ENCODE peak calls at places on chromosomes 5 and 9, in six cellular contexts. J, Y, B, A, E and Z are unnamed samples.

GRCh38 chr5:167296680-167297079 is 994.8 kb upstream of the WWC1 start:
- DNase-seq in J (peak; percentile 43), Y (no peak), B (no peak), A (no peak), E (no peak), Z (no peak)

GRCh38 chr9:17004500-17004899 is 130.3 kb upstream of the CNTLN start:
- DNase-seq in J (peak; percentile 68), Y (no peak), B (no peak), A (no peak), E (no peak), Z (no peak)

GRCh38 chr5:90932052-90932699 is 373.6 kb downstream of the ADGRV1 start:
- DNase-seq in J (peak; percentile 71), Y (no peak), B (peak; percentile 80), A (no peak), E (peak; percentile 58), Z (no peak)

GRCh38 chr9:84315278-84315877 is 25.2 kb downstream of the SLC28A3 start:
- DNase-seq in J (peak; percentile 67), Y (peak; percentile 22), B (peak; percentile 61), A (no peak), E (peak; percentile 45), Z (no peak)

GRCh38 chr9:128203842-128204551 is 818 bp downstream of the DNM1 start:
- DNase-seq in J (peak; percentile 58), Y (peak; percentile 34), B (peak; percentile 63), A (no peak), E (no peak), Z (no peak)

GRCh38 chr5:132065351-132065937 is 5.0 kb downstream of the IL3 start:
- DNase-seq in J (peak; percentile 72), Y (peak; percentile 48), B (peak; percentile 74), A (no peak), E (peak; percentile 55), Z (no peak)

GRCh38 chr9:77954018-77954417 is 77.6 kb downstream of the GNAQ start:
- DNase-seq in J (peak; percentile 22), Y (no peak), B (no peak), A (no peak), E (no peak), Z (no peak)

GRCh38 chr5:124053340-124053739 is 541.4 kb downstream of the CSNK1G3 start:
- DNase-seq in J (peak; percentile 25), Y (no peak), B (no peak), A (no peak), E (no peak), Z (no peak)

GRCh38 chr9:89204811-89205210 is 26.2 kb upstream of the SHC3 start:
- DNase-seq in J (no peak), Y (no peak), B (no peak), A (no peak), E (no peak), Z (no peak)

GRCh38 chr5:177495243-177496060 is 2.0 kb downstream of the PDLIM7 start:
- DNase-seq in J (peak; percentile 94), Y (peak; percentile 60), B (peak; percentile 72), A (peak; percentile 97), E (no peak), Z (no peak)

GRCh38 chr9:24479266-24479665 is 66.4 kb downstream of the IZUMO3 start:
- DNase-seq in J (no peak), Y (no peak), B (no peak), A (no peak), E (no peak), Z (no peak)

GRCh38 chr5:128815201-128815600 is 150.1 kb upstream of the SLC27A6 start:
- DNase-seq in J (no peak), Y (no peak), B (no peak), A (no peak), E (no peak), Z (no peak)

GRCh38 chr5:143435207-143435657 is 31.7 kb upstream of the NR3C1 start:
- DNase-seq in J (peak; percentile 38), Y (no peak), B (no peak), A (no peak), E (peak; percentile 41), Z (no peak)

GRCh38 chr5:128493657-128494329 is 44.3 kb downstream of the FBN2 start:
- DNase-seq in J (no peak), Y (no peak), B (no peak), A (no peak), E (no peak), Z (peak; percentile 2)

GRCh38 chr5:64612349-64612961 is 77.8 kb upstream of the SHISAL2B start:
- DNase-seq in J (peak; percentile 69), Y (no peak), B (peak; percentile 53), A (no peak), E (no peak), Z (no peak)

GRCh38 chr5:45642370-45642769 is 53.8 kb downstream of the HCN1 start:
- DNase-seq in J (no peak), Y (no peak), B (no peak), A (no peak), E (no peak), Z (no peak)

GRCh38 chr9:107905313-107906027 is 415.9 kb upstream of the KLF4 start:
- DNase-seq in J (no peak), Y (peak; percentile 20), B (no peak), A (no peak), E (no peak), Z (no peak)

GRCh38 chr9:135338546-135338945 is 141.0 kb upstream of the PPP1R26 start:
- DNase-seq in J (no peak), Y (no peak), B (no peak), A (no peak), E (no peak), Z (no peak)

GRCh38 chr5:39331993-39332392 is 32.3 kb downstream of the C9 start:
- DNase-seq in J (no peak), Y (no peak), B (no peak), A (no peak), E (no peak), Z (no peak)

GRCh38 chr9:105318729-105319513 is 74.5 kb downstream of the SLC44A1 start:
- DNase-seq in J (no peak), Y (no peak), B (peak; percentile 25), A (no peak), E (no peak), Z (no peak)

DNA sequence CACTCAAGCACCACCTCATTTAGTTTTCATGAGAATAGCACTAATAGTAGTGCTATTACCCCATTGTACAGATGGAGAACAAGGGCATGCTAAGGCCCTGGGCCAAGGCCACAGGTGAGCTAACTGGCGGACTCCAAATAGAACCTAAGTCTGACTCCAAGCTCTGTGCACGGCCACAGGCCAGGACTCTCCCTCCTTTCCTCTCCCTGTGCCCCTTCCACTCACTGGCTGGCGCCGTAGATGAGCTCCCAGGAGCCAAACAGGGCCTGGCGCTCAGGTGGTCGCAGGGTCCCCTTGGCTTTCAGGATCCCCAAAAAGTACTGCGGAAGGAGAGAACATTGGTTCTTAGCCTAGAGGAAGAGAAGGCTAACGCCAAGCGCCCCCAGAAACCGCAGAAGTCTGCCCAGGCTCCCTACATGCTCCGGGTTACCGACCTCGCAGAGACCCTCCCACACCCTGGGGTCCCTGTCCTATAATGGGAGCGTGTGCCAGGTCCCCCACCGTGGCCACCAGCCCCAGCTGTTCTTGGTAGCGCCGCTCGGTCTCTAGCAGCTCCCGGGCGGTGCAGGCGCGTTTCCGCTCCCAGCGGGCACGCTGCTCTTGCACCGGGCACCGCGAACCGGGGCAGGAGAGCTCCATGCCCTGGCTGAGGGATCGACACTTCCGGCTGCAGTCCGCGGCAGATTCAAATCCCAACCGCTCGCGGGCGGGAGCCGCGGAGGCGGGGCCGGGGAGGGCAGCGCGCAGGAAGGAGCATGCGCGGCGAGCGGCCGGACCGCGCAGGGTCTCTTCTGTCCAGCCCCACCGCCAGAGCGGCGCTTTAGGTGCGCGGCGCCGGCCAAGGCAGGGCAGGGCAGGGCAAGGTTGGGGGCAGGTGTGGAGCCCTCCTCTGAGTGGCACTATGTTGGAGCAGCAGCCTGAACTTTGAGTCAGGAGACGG is at the start of gene ARHGEF39:
- DNase-seq in J (peak; percentile 77), Y (peak; percentile 80), B (peak; percentile 86), A (peak; percentile 93), E (peak; percentile 83), Z (no peak)
- H3K27ac ChIP-seq in J (no peak within 1 kb of the TSS), Y (peak within 1 kb of the TSS; percentile 67), B (peak within 1 kb of the TSS; percentile 94), A (peak within 1 kb of the TSS; percentile 99), E (peak within 1 kb of the TSS; percentile 34), Z (no peak within 1 kb of the TSS)

GRCh38 chr9:20725675-20726074 is 41.6 kb downstream of the FOCAD start:
- DNase-seq in J (no peak), Y (no peak), B (no peak), A (no peak), E (no peak), Z (no peak)
- H3K27ac ChIP-seq in J (no peak overlapping the region), Y (no peak overlapping the region), B (no peak overlapping the region), A (no peak overlapping the region), E (no peak overlapping the region), Z (no peak overlapping the region)

GRCh38 chr5:151056367-151057306 is 24.2 kb downstream of the TNIP1 start:
- DNase-seq in J (no peak), Y (no peak), B (no peak), A (no peak), E (no peak), Z (no peak)

GRCh38 chr5:151058301-151058700 is 22.5 kb downstream of the TNIP1 start:
- DNase-seq in J (no peak), Y (no peak), B (no peak), A (no peak), E (no peak), Z (no peak)

GRCh38 chr5:151060742-151061141 is 20.1 kb downstream of the TNIP1 start:
- DNase-seq in J (no peak), Y (no peak), B (no peak), A (no peak), E (no peak), Z (no peak)

GRCh38 chr5:151062405-151063135 is 18.3 kb downstream of the TNIP1 start:
- DNase-seq in J (no peak), Y (no peak), B (no peak), A (no peak), E (no peak), Z (no peak)

DNA sequence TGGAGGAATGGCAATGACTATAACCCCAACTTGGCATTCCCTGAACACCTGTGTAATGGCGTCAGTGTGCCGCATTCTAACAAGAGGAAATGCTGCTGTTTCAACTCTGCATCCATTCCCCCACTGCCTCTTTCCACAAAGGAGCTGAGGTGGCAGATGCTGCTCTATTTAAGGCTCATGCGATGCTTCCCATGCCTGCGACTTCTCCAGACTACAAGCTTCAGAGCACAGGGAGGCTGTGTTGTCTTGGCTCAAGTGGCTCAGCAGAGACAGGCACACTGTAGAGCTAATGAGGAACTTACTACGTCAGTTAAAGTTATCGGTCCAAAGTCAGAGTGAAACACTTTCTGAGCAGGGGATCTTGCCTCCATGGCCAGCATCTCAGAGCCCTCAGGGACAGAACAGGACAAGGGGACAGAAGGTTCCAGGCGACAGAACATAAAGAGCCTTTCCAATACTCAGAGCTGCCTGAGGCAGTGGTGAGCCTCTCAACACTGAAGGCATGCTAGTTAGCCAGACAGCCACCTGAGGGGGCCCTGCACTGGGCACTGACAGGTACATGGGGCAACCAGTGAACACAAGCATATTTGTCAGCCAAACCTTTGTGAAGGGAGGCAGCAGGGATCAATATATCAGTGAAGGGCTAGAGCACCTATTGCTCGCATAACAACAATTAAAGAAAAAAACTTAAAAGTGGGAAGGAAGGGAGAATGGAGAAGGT is 21.8 kb downstream of the TNIP1 start:
- DNase-seq in J (no peak), Y (no peak), B (no peak), A (no peak), E (no peak), Z (no peak)
- H3K27ac ChIP-seq in J (peak overlapping the region; percentile 44), Y (peak overlapping the region; percentile 93), B (peak overlapping the region; percentile 59), A (no peak overlapping the region), E (peak overlapping the region; percentile 51), Z (no peak overlapping the region)

DNA sequence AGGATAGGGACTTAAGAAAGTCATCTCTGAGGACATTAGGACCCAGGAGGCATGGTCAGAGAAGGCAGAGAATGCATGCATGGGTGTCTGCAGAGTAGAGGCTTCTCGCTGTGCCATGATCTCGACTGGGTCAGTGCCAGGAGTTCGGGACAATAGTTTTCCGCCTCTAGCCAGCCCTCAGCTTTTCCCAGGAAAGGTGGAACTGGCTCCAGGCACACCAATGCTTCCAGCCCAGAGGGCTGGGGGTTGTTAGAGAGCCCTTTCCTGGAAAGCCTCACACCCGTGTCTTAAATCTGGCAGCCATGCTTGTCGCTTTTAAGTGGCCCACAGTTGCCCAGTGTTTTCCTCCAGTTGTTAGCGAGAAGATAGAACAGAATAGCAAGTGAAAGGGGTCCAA is 1111.3 kb downstream of the TAF11L14 start:
- DNase-seq in J (no peak), Y (no peak), B (peak; percentile 26), A (no peak), E (no peak), Z (no peak)
- H3K27ac ChIP-seq in J (no peak overlapping the region), Y (peak overlapping the region; percentile 80), B (peak overlapping the region; percentile 65), A (no peak overlapping the region), E (peak overlapping the region; percentile 87), Z (no peak overlapping the region)